ENCODE peak calls at places on chromosomes 13 and 19, in ten cellular contexts. A is aorta; O is OCI-LY7; K is effector memory CD4-positive, alpha-beta T cell; X is pancreas; B is vagina; S is heart right ventricle; E is upper lobe of right lung; H is gastrocnemius medialis; Z is tibial artery. P is an unnamed sample.
A peak's percentile ranks its signal among the peaks of the same experiment; 100 is the strongest.

GRCh38 chr13:78600317-78600899 is 2.9 kb downstream of the POU4F1 start:
- DNase-seq in A (no peak), O (no peak), K (no peak), X (no peak), B (no peak), S (no peak), E (no peak), H (no peak), Z (no peak), P (no peak)

GRCh38 chr19:44582581-44583265 is 30.6 kb upstream of the IGSF23 start:
- DNase-seq in A (no peak), O (peak; percentile 6), K (no peak), X (no peak), B (no peak), S (no peak), E (peak; percentile 71), H (no peak), Z (no peak), P (no peak)

GRCh38 chr13:71860547-71861131 is 6.4 kb downstream of the DACH1 start:
- DNase-seq in A (no peak), O (no peak), K (no peak), X (no peak), B (no peak), S (no peak), E (no peak), H (no peak), Z (no peak), P (no peak)

GRCh38 chr13:106597190-106597589 is 29.3 kb upstream of the ARGLU1 start:
- DNase-seq in A (peak; percentile 71), O (no peak), K (no peak), X (no peak), B (no peak), S (peak; percentile 66), E (no peak), H (peak; percentile 53), Z (peak; percentile 51), P (peak; percentile 27)

GRCh38 chr13:73880365-73880764 is 253.8 kb downstream of the KLF12 start:
- DNase-seq in A (no peak), O (no peak), K (no peak), X (no peak), B (no peak), S (no peak), E (no peak), H (no peak), Z (no peak), P (no peak)

GRCh38 chr13:42068886-42069285 is 20.4 kb downstream of the DGKH start:
- DNase-seq in A (no peak), O (no peak), K (no peak), X (no peak), B (no peak), S (no peak), E (no peak), H (no peak), Z (peak; percentile 24), P (no peak)

GRCh38 chr13:19587635-19588300 is 26.4 kb upstream of the TPTE2 start:
- DNase-seq in A (no peak), O (peak; percentile 59), K (no peak), X (no peak), B (no peak), S (peak; percentile 12), E (no peak), H (no peak), Z (no peak), P (peak; percentile 41)

GRCh38 chr13:107866666-107867623 is 348.4 kb downstream of the LIG4 start:
- DNase-seq in A (no peak), O (no peak), K (no peak), X (no peak), B (no peak), S (no peak), E (peak; percentile 66), H (no peak), Z (no peak), P (no peak)

GRCh38 chr13:43374621-43375020 is 351.2 kb downstream of the DNAJC15 start:
- DNase-seq in A (no peak), O (no peak), K (no peak), X (no peak), B (no peak), S (no peak), E (no peak), H (no peak), Z (no peak), P (no peak)

GRCh38 chr13:100423375-100423774 is 165.2 kb downstream of the GGACT start:
- DNase-seq in A (no peak), O (no peak), K (no peak), X (no peak), B (no peak), S (no peak), E (no peak), H (no peak), Z (no peak), P (no peak)

DNA sequence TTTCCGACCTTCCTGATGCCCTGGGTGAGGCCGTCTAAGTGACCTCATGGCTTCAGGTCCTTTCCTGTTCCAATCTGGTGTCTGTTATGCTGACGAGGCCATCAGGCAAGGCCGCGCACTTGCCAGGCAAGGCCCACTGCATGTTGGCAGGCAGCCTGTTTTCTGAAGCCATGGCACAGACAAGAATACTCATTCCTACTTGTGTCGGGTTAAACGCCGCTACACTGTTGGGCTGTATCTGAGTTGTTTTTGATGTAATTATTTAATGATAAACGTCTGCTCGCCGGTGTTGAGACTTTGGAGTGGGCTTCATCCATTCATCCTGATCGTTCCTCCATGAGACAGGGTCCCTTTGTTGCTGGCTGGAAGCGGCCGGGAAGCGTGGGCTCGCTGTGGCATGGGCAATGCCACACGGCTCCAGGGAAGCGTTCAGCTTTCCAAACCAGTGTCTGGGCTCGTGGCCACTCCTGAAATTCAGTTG is 92.1 kb downstream of the ATP11A start:
- DNase-seq in A (no peak), O (no peak), K (no peak), X (peak; percentile 30), B (peak; percentile 70), S (peak; percentile 74), E (peak; percentile 79), H (no peak), Z (no peak), P (no peak)
- H3K27ac ChIP-seq in A (no peak overlapping the region), O (no peak overlapping the region), K (no peak overlapping the region), X (no peak overlapping the region), B (no peak overlapping the region), S (peak overlapping the region; percentile 70), E (peak overlapping the region; percentile 85), H (peak overlapping the region; percentile 21), Z (no peak overlapping the region), P (peak overlapping the region; percentile 84)

DNA sequence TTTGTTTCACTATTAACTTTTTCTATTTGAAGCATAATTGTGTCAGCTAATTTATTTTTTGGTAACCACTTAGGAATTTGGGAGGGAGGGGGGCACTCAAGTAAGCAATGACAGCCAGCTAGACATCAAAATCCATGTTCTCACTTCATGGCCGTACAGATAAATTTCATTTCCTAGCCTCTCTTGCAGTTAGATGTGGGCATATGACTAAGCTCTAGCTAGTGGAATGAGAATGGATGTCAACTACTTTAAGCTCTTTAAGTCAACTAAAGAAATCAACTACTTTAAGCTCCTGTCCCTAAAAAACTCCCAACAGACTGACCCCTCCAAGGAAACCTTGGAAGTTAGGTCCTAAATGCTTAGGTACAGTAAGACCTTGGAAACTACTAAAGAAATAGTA is 92.0 kb downstream of the KCNRG start:
- DNase-seq in A (no peak), O (no peak), K (no peak), X (no peak), B (no peak), S (no peak), E (no peak), H (no peak), Z (no peak), P (no peak)
- H3K4me1 ChIP-seq in A (no peaks in the 10 kb centered on the region), O (peaks cover 42% of the 10 kb centered on the region), K (peaks cover 4% of the 10 kb centered on the region), X (peaks cover 3% of the 10 kb centered on the region), B (no peaks in the 10 kb centered on the region), S (peaks cover 7% of the 10 kb centered on the region), E (peaks cover 20% of the 10 kb centered on the region), H (peaks cover 17% of the 10 kb centered on the region), Z (peaks cover 40% of the 10 kb centered on the region), P (peaks cover 67% of the 10 kb centered on the region)

GRCh38 chr13:112942689-112943308 is 26.2 kb upstream of the MCF2L start:
- DNase-seq in A (peak; percentile 97), O (peak; percentile 90), K (peak; percentile 89), X (peak; percentile 93), B (no peak), S (peak; percentile 97), E (peak; percentile 98), H (peak; percentile 89), Z (peak; percentile 99), P (peak; percentile 100)
- H3K4me3 ChIP-seq in A (peak overlapping the region; percentile 41), O (peak overlapping the region; percentile 16), K (peak overlapping the region; percentile 34), X (peak overlapping the region; percentile 48), B (peak overlapping the region; percentile 54), S (peak overlapping the region; percentile 75), E (peak overlapping the region; percentile 61), H (peak overlapping the region; percentile 54), Z (peak overlapping the region; percentile 61), P (peak overlapping the region; percentile 21)

GRCh38 chr19:2577722-2578335 is 101.9 kb downstream of the GADD45B start:
- DNase-seq in A (peak; percentile 35), O (no peak), K (no peak), X (no peak), B (no peak), S (no peak), E (peak; percentile 53), H (no peak), Z (peak; percentile 28), P (no peak)

GRCh38 chr19:2578911-2579677 is 103.2 kb downstream of the GADD45B start:
- DNase-seq in A (peak; percentile 93), O (no peak), K (peak; percentile 36), X (peak; percentile 83), B (no peak), S (peak; percentile 89), E (peak; percentile 95), H (peak; percentile 88), Z (peak; percentile 92), P (peak; percentile 88)

GRCh38 chr19:2575734-2576481 is 100.0 kb downstream of the GADD45B start:
- DNase-seq in A (peak; percentile 91), O (no peak), K (no peak), X (no peak), B (no peak), S (peak; percentile 71), E (peak; percentile 68), H (peak; percentile 81), Z (peak; percentile 95), P (peak; percentile 85)

GRCh38 chr19:2579678-2580280 is 103.9 kb downstream of the GADD45B start:
- DNase-seq in A (peak; percentile 44), O (no peak), K (no peak), X (no peak), B (no peak), S (no peak), E (peak; percentile 56), H (no peak), Z (no peak), P (no peak)

DNA sequence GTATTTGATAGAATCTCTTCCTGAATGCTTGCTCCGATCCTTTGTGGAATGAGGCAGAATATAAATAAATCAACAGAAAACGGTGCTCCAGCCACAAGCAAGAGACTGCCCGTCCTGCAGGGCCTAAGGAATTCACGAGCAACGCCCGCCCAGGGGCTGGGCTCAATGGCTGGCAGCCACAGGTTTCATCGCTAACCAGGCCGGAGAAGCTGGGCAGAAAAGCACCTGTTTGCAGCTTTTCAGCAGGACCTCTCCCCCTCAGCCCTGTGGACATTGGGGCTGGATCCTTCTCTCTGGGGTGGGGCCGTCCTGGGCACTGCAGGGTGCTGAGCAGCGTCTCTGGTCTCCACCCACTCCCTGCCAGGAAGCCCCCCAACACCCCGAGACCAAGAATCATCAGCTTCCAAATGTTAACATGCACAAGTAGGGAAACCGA is 102.5 kb downstream of the GADD45B start:
- DNase-seq in A (peak; percentile 71), O (no peak), K (no peak), X (no peak), B (no peak), S (no peak), E (peak; percentile 71), H (no peak), Z (peak; percentile 47), P (no peak)
- H3K27ac ChIP-seq in A (peak overlapping the region; percentile 64), O (no peak overlapping the region), K (no peak overlapping the region), X (no peak overlapping the region), B (peak overlapping the region; percentile 79), S (peak overlapping the region; percentile 80), E (peak overlapping the region; percentile 83), H (peak overlapping the region; percentile 88), Z (peak overlapping the region; percentile 91), P (peak overlapping the region; percentile 85)

P was measured in tibial nerve.